ENCODE peak calls at places on chromosome 19, in five cellular contexts. C is NCI-H2029, D is dermis blood vessel endothelial cell, M is Right ventricle myocardium inferior, N is NCI-H460. I is an unnamed sample.

GRCh38 chr19:3360494-3361383 is 5.6 kb upstream of the NFIC start:
- DNase-seq in C (no peak), D (peak; percentile 59), M (peak; percentile 90), N (no peak), I (peak; percentile 76)

GRCh38 chr19:27962260-27962659 is 1250.7 kb downstream of the UQCRFS1 start:
- DNase-seq in C (no peak), D (no peak), M (no peak), N (no peak), I (no peak)

GRCh38 chr19:57648336-57649003 is 15.5 kb downstream of the ZNF211 start:
- DNase-seq in C (peak; percentile 4), D (no peak), M (no peak), N (no peak), I (no peak)

GRCh38 chr19:9008667-9009066 is 1.5 kb downstream of the MUC16 start:
- DNase-seq in C (no peak), D (no peak), M (no peak), N (no peak), I (no peak)

GRCh38 chr19:35034588-35035382 is 4.5 kb downstream of the SCN1B start:
- DNase-seq in C (no peak), D (no peak), M (no peak), N (no peak), I (no peak)

GRCh38 chr19:292281-292884 is 1.2 kb upstream of the PLPP2 start:
- DNase-seq in C (no peak), D (no peak), M (no peak), N (no peak), I (no peak)

GRCh38 chr19:46503848-46504453 is 8.3 kb upstream of the PNMA8B start:
- DNase-seq in C (no peak), D (no peak), M (no peak), N (no peak), I (no peak)

GRCh38 chr19:35710784-35711723 is 6.7 kb downstream of the ZBTB32 start:
- DNase-seq in C (no peak), D (no peak), M (no peak), N (no peak), I (no peak)

GRCh38 chr19:33468361-33469170 is 53.0 kb downstream of the PEPD start:
- DNase-seq in C (no peak), D (no peak), M (peak; percentile 51), N (no peak), I (no peak)

GRCh38 chr19:51807111-51807701 is 12.2 kb downstream of the FPR3 start:
- DNase-seq in C (no peak), D (no peak), M (no peak), N (no peak), I (no peak)

GRCh38 chr19:38273499-38273898 is 9.1 kb downstream of the SPINT2 start:
- DNase-seq in C (no peak), D (no peak), M (no peak), N (no peak), I (no peak)

GRCh38 chr19:4559569-4559968 is at the start of gene SEMA6B:
- DNase-seq in C (no peak), D (peak; percentile 95), M (peak; percentile 83), N (no peak), I (no peak)

GRCh38 chr19:14015454-14016035 is 9.4 kb upstream of the RFX1 start:
- DNase-seq in C (no peak), D (no peak), M (no peak), N (no peak), I (no peak)

GRCh38 chr19:14147797-14148605 is 11.6 kb upstream of the ASF1B start:
- DNase-seq in C (peak; percentile 52), D (peak; percentile 84), M (peak; percentile 83), N (no peak), I (no peak)

GRCh38 chr19:12990447-12990846 is 4.8 kb upstream of the NFIX start:
- DNase-seq in C (no peak), D (no peak), M (peak; percentile 11), N (no peak), I (no peak)

GRCh38 chr19:35673121-35673804 is 6.9 kb downstream of the UPK1A start:
- DNase-seq in C (no peak), D (peak; percentile 44), M (no peak), N (peak; percentile 33), I (no peak)

GRCh38 chr19:940591-941291 is 14.9 kb downstream of the ARID3A start:
- DNase-seq in C (peak; percentile 78), D (peak; percentile 72), M (peak; percentile 91), N (peak; percentile 38), I (no peak)

GRCh38 chr19:54190503-54190941 is 586 bp upstream of the TSEN34 start:
- DNase-seq in C (peak; percentile 99), D (peak; percentile 100), M (peak; percentile 100), N (peak; percentile 98), I (no peak)

GRCh38 chr19:40685563-40685962 is 4.9 kb downstream of the NUMBL start:
- DNase-seq in C (no peak), D (no peak), M (no peak), N (no peak), I (no peak)

GRCh38 chr19:30668521-30669155 is 296.5 kb downstream of the ZNF536 start:
- DNase-seq in C (no peak), D (no peak), M (no peak), N (no peak), I (no peak)

GRCh38 chr19:5665781-5666513 is 14.4 kb downstream of the MICOS13 start:
- DNase-seq in C (no peak), D (peak; percentile 72), M (no peak), N (no peak), I (no peak)

GRCh38 chr19:17953316-17953801 is 13.5 kb upstream of the KCNN1 start:
- DNase-seq in C (no peak), D (no peak), M (no peak), N (no peak), I (no peak)

GRCh38 chr19:29524201-29524911 is 1.4 kb upstream of the VSTM2B start:
- DNase-seq in C (no peak), D (no peak), M (no peak), N (no peak), I (no peak)

GRCh38 chr19:17402982-17403855 is 2.2 kb downstream of the BST2 start:
- DNase-seq in C (no peak), D (peak; percentile 31), M (no peak), N (no peak), I (no peak)

GRCh38 chr19:18496167-18496979 is 25.5 kb downstream of the ELL start:
- DNase-seq in C (peak; percentile 82), D (peak; percentile 32), M (peak; percentile 73), N (no peak), I (peak; percentile 40)

GRCh38 chr19:54707932-54708331 is 16.3 kb upstream of the KIR3DL3 start:
- DNase-seq in C (no peak), D (no peak), M (no peak), N (no peak), I (no peak)

GRCh38 chr19:39194832-39195542 is 1.8 kb upstream of the NCCRP1 start:
- DNase-seq in C (no peak), D (peak; percentile 16), M (no peak), N (no peak), I (no peak)

GRCh38 chr19:39428309-39429112 is 7.2 kb downstream of the RPS16 start:
- DNase-seq in C (no peak), D (peak; percentile 88), M (peak; percentile 78), N (no peak), I (no peak)

GRCh38 chr19:3047307-3048189 is 14.7 kb downstream of the TLE5 start:
- DNase-seq in C (peak; percentile 73), D (peak; percentile 54), M (peak; percentile 90), N (peak; percentile 49), I (peak; percentile 48)

GRCh38 chr19:8840708-8841107 is 8.5 kb downstream of the MBD3L1 start:
- DNase-seq in C (no peak), D (no peak), M (no peak), N (no peak), I (no peak)

GRCh38 chr19:44603201-44603945 is 10.0 kb upstream of the IGSF23 start:
- DNase-seq in C (no peak), D (peak; percentile 97), M (no peak), N (no peak), I (no peak)

GRCh38 chr19:18062043-18062442 is 24.7 kb downstream of the IL12RB1 start:
- DNase-seq in C (peak; percentile 11), D (no peak), M (no peak), N (no peak), I (no peak)

GRCh38 chr19:32047788-32048187 is 297.6 kb upstream of the ZNF507 start:
- DNase-seq in C (no peak), D (no peak), M (no peak), N (no peak), I (no peak)

GRCh38 chr19:16258440-16258903 is 60.8 kb downstream of the AP1M1 start:
- DNase-seq in C (no peak), D (peak; percentile 96), M (peak; percentile 91), N (peak; percentile 37), I (no peak)

I was measured in GM19239.